ENCODE peak calls at places on chromosomes 4 and X, in nine cellular contexts. J, T, Y, G, X, B, N, W and A are unnamed samples.

GRCh38 chr4:118226611-118227010 is 126.2 kb downstream of the PRSS12 start:
- DNase-seq in N (no peak), W (no peak), G (no peak), B (no peak), X (no peak), T (no peak), J (no peak), Y (no peak), A (no peak)

GRCh38 chr4:87530868-87531267 is 1.7 kb upstream of the SPARCL1 start:
- DNase-seq in J (no peak), B (no peak), N (no peak), Y (no peak), X (no peak), G (peak; percentile 94), W (no peak), T (no peak), A (peak; percentile 83)

GRCh38 chr4:94641702-94642560 is 115.8 kb upstream of the BMPR1B start:
- DNase-seq in B (peak; percentile 64), W (no peak), N (no peak), G (peak; percentile 91), Y (no peak), T (no peak), X (no peak), J (no peak), A (peak; percentile 80)

GRCh38 chr4:37243722-37244582 is 591 bp upstream of the NWD2 start:
- DNase-seq in X (peak; percentile 58), W (no peak), N (no peak), B (no peak), J (no peak), T (no peak), Y (no peak), G (no peak), A (peak; percentile 10)

GRCh38 chr4:148056879-148057278 is 325.0 kb downstream of the ARHGAP10 start:
- DNase-seq in J (peak; percentile 19), G (peak; percentile 63), X (no peak), Y (peak; percentile 74), B (peak; percentile 6), W (peak; percentile 60), T (no peak), N (peak; percentile 38), A (peak; percentile 79)

GRCh38 chr4:139795915-139796314 is 130.3 kb downstream of the MGST2 start:
- DNase-seq in J (no peak), X (no peak), Y (no peak), W (no peak), T (no peak), B (no peak), N (no peak), G (no peak), A (no peak)

GRCh38 chr4:19693949-19694597 is 557.6 kb upstream of the SLIT2 start:
- DNase-seq in N (no peak), X (no peak), G (no peak), Y (no peak), W (no peak), J (no peak), B (no peak), T (no peak), A (no peak)

GRCh38 chrX:119887721-119888425 is 7.8 kb upstream of the AKAP14 start:
- DNase-seq in X (no peak), T (no peak), J (no peak), N (peak; percentile 30), G (peak; percentile 23), Y (peak; percentile 84), B (peak; percentile 44), W (peak; percentile 57), A (no peak)

GRCh38 chrX:25941087-25941486 is 197.1 kb upstream of the MAGEB18 start:
- DNase-seq in T (no peak), J (no peak), X (no peak), G (peak; percentile 86), W (no peak), B (no peak), Y (no peak), N (no peak), A (peak; percentile 87)

GRCh38 chr4:6142511-6142910 is 57.8 kb downstream of the JAKMIP1 start:
- DNase-seq in X (no peak), T (no peak), B (no peak), J (no peak), N (no peak), Y (no peak), W (no peak), G (no peak), A (no peak)

GRCh38 chrX:31609130-31609529 is 537.3 kb upstream of the FTHL17 start:
- DNase-seq in B (no peak), Y (no peak), J (peak; percentile 24), N (no peak), G (peak; percentile 93), X (no peak), W (no peak), T (no peak), A (peak; percentile 94)

GRCh38 chrX:32448320-32448719 is 763.0 kb downstream of the DMD start:
- DNase-seq in W (no peak), B (no peak), Y (no peak), T (no peak), N (no peak), J (no peak), X (no peak), G (peak; percentile 0), A (no peak)

GRCh38 chrX:69919749-69920148 is 130.0 kb downstream of the AWAT2 start:
- DNase-seq in B (no peak), W (no peak), N (no peak), J (no peak), T (no peak), G (no peak), Y (no peak), X (no peak), A (no peak)

GRCh38 chrX:9071031-9071650 is 37.2 kb upstream of the FAM9B start:
- DNase-seq in X (no peak), B (no peak), N (no peak), G (no peak), W (no peak), Y (no peak), J (no peak), T (no peak), A (no peak)

GRCh38 chr4:109826719-109827118 is 1.1 kb upstream of the RRH start:
- DNase-seq in X (no peak), N (no peak), W (no peak), B (no peak), T (no peak), J (no peak), G (peak; percentile 20), Y (no peak), A (no peak)

GRCh38 chr4:39841894-39842293 is 135.8 kb downstream of the PDS5A start:
- DNase-seq in W (no peak), N (no peak), G (no peak), B (no peak), X (no peak), J (no peak), Y (no peak), T (no peak), A (no peak)

GRCh38 chr4:119667802-119668201 is 39.2 kb upstream of the PDE5A start:
- DNase-seq in G (no peak), N (no peak), X (no peak), W (no peak), T (no peak), Y (no peak), B (no peak), J (no peak), A (no peak)

GRCh38 chr4:52862605-52863236 is 604 bp downstream of the RASL11B start:
- DNase-seq in X (peak; percentile 32), T (no peak), J (no peak), G (no peak), B (no peak), W (no peak), Y (no peak), N (no peak), A (no peak)

GRCh38 chr4:148116264-148116663 is 325.9 kb downstream of the NR3C2 start:
- DNase-seq in X (no peak), N (no peak), T (no peak), J (peak; percentile 48), Y (no peak), G (no peak), B (no peak), W (no peak), A (peak; percentile 6)

GRCh38 chr4:11729548-11729947 is 300.9 kb upstream of the HS3ST1 start:
- DNase-seq in W (no peak), N (no peak), X (no peak), J (no peak), G (peak; percentile 71), B (no peak), T (no peak), Y (no peak), A (peak; percentile 37)

GRCh38 chr4:153963216-153963615 is 174.3 kb upstream of the SFRP2 start:
- DNase-seq in X (no peak), G (no peak), B (no peak), J (no peak), Y (no peak), T (no peak), W (no peak), N (no peak), A (no peak)

GRCh38 chr4:1172228-1172851 is at the start of gene SPON2:
- DNase-seq in T (no peak), N (no peak), J (no peak), G (no peak), B (no peak), X (no peak), W (no peak), Y (peak; percentile 73), A (no peak)

GRCh38 chr4:180560896-180561295 is 1682.3 kb upstream of the TENM3 start:
- DNase-seq in X (no peak), N (no peak), Y (no peak), G (peak; percentile 9), W (no peak), B (no peak), T (no peak), J (no peak), A (peak; percentile 6)

GRCh38 chr4:128812360-128812958 is 3.0 kb downstream of the JADE1 start:
- DNase-seq in W (no peak), Y (no peak), N (no peak), J (peak; percentile 17), B (peak; percentile 19), T (no peak), G (peak; percentile 58), X (peak; percentile 48), A (peak; percentile 71)

GRCh38 chr4:89001647-89002518 is 55.1 kb downstream of the FAM13A start:
- DNase-seq in W (no peak), Y (no peak), N (no peak), J (no peak), X (peak; percentile 93), G (peak; percentile 35), T (no peak), B (no peak), A (peak; percentile 7)

GRCh38 chrX:137236837-137237236 is 203.0 kb upstream of the GPR101 start:
- DNase-seq in N (no peak), W (no peak), Y (no peak), T (no peak), J (no peak), B (no peak), X (no peak), G (no peak), A (no peak)

GRCh38 chr4:155657985-155658384 is 8.7 kb upstream of the GUCY1A1 start:
- DNase-seq in N (no peak), T (no peak), W (no peak), G (no peak), X (no peak), Y (no peak), J (no peak), B (no peak), A (no peak)

GRCh38 chr4:24778427-24779225 is 16.7 kb upstream of the SOD3 start:
- DNase-seq in X (no peak), G (peak; percentile 28), W (no peak), J (peak; percentile 92), T (no peak), Y (no peak), N (no peak), B (no peak), A (no peak)

GRCh38 chrX:5458300-5458699 is 770.4 kb downstream of the NLGN4X start:
- DNase-seq in J (no peak), W (no peak), G (no peak), B (no peak), N (no peak), Y (no peak), T (no peak), X (no peak), A (no peak)

GRCh38 chr4:53861856-53862610 is 202.4 kb downstream of the CHIC2 start:
- DNase-seq in J (peak; percentile 92), X (peak; percentile 17), G (peak; percentile 56), Y (no peak), B (no peak), T (no peak), W (no peak), N (no peak), A (peak; percentile 41)

GRCh38 chrX:133852837-133853236 is 132.6 kb downstream of the GPC3 start:
- DNase-seq in J (no peak), T (no peak), G (no peak), X (no peak), B (no peak), W (no peak), Y (no peak), N (no peak), A (no peak)